ENCODE peak calls at places on chromosomes 2 and 18, in four cellular contexts. E is GM23338, H is SK-N-SH, T is MM.1S. Z is an unnamed sample.
A peak's percentile ranks its signal among the peaks of the same experiment; 100 is the strongest.

GRCh38 chr2:16273111-16273510 is 332.8 kb downstream of the MYCN start:
- DNase-seq in E (no peak), H (no peak), T (no peak), Z (no peak)

GRCh38 chr2:134199123-134199522 is 54.7 kb upstream of the MGAT5 start:
- DNase-seq in E (no peak), H (no peak), T (no peak), Z (no peak)

GRCh38 chr2:85234879-85235278 is 92.9 kb downstream of the TGOLN2 start:
- DNase-seq in E (peak; percentile 73), H (no peak), T (no peak), Z (no peak)

GRCh38 chr2:236765475-236765874 is 195.8 kb downstream of the ACKR3 start:
- DNase-seq in E (no peak), H (no peak), T (no peak), Z (no peak)

GRCh38 chr2:66069937-66070716 is 364.8 kb upstream of the MEIS1 start:
- DNase-seq in E (no peak), H (peak; percentile 55), T (no peak), Z (no peak)

GRCh38 chr18:31227497-31228229 is 65.0 kb upstream of the DSC1 start:
- DNase-seq in E (no peak), H (no peak), T (no peak), Z (no peak)

GRCh38 chr2:239374896-239375277 is 25.9 kb downstream of the HDAC4 start:
- DNase-seq in E (peak; percentile 0), H (no peak), T (no peak), Z (no peak)

GRCh38 chr2:237968048-237968862 is 1.4 kb downstream of the UBE2F start:
- DNase-seq in E (peak; percentile 41), H (peak; percentile 59), T (peak; percentile 89), Z (peak; percentile 61)

GRCh38 chr2:180761224-180761623 is 219.2 kb upstream of the UBE2E3 start:
- DNase-seq in E (peak; percentile 3), H (no peak), T (no peak), Z (peak; percentile 77)

GRCh38 chr2:46193356-46193755 is 103.9 kb upstream of the EPAS1 start:
- DNase-seq in E (no peak), H (peak; percentile 25), T (no peak), Z (no peak)

GRCh38 chr2:31997653-31998052 is 13.2 kb downstream of the MEMO1 start:
- DNase-seq in E (no peak), H (no peak), T (no peak), Z (no peak)

GRCh38 chr2:6820903-6821584 is 44.7 kb downstream of the CMPK2 start:
- DNase-seq in E (no peak), H (no peak), T (no peak), Z (no peak)

GRCh38 chr2:239895116-239895515 is 130.0 kb downstream of the NDUFA10 start:
- DNase-seq in E (no peak), H (no peak), T (no peak), Z (no peak)

GRCh38 chr2:145199052-145199451 is 679.1 kb upstream of the ZEB2 start:
- DNase-seq in E (no peak), H (no peak), T (no peak), Z (no peak)

GRCh38 chr18:79416677-79417052 is 20.9 kb downstream of the NFATC1 start:
- DNase-seq in E (no peak), H (no peak), T (no peak), Z (no peak)

GRCh38 chr2:23492941-23493340 is 108.0 kb downstream of the KLHL29 start:
- DNase-seq in E (no peak), H (no peak), T (no peak), Z (no peak)

DNA sequence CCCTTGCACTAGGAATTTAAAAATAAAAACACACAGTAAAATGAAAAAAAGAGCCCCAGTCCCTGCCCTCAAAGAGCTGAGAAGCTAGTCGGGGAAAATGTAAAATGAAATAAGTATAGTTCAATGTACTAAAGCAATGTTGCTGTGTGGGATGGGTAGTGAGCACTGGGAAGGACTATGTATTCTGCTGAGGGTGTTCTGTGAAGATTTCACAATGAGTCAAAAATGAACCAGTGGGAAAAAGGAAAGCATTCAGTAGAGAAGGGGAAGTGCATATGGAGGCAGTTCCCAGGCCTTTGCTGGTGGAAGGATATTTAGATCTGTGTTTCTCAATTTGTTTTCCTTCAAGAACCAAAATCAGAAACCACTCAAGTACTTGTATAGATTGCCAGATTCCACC is 1094.7 kb upstream of the KLHL29 start:
- DNase-seq in E (no peak), H (no peak), T (no peak), Z (no peak)
- H3K27ac ChIP-seq in E (no peak overlapping the region), H (no peak overlapping the region), T (no peak overlapping the region), Z (no peak overlapping the region)

GRCh38 chr18:37470986-37471385 is 94.6 kb downstream of the CELF4 start:
- DNase-seq in E (no peak), H (no peak), T (no peak), Z (no peak)

GRCh38 chr18:37467002-37467401 is 98.6 kb downstream of the CELF4 start:
- DNase-seq in E (no peak), H (no peak), T (no peak), Z (no peak)

GRCh38 chr18:37460616-37461015 is 105.0 kb downstream of the CELF4 start:
- DNase-seq in E (no peak), H (no peak), T (no peak), Z (no peak)

GRCh38 chr18:37464287-37464686 is 101.3 kb downstream of the CELF4 start:
- DNase-seq in E (no peak), H (peak; percentile 45), T (no peak), Z (no peak)

GRCh38 chr18:37465922-37466321 is 99.7 kb downstream of the CELF4 start:
- DNase-seq in E (no peak), H (peak; percentile 60), T (no peak), Z (no peak)
- H3F3A ChIP-seq in E (no peaks in the 10 kb centered on the region), H (no peaks in the 10 kb centered on the region), T (no peaks in the 10 kb centered on the region), Z (no peaks in the 10 kb centered on the region)

GRCh38 chr18:65601775-65602174 is 149.0 kb upstream of the CDH7 start:
- DNase-seq in E (no peak), H (no peak), T (no peak), Z (no peak)
- H3K27me3 ChIP-seq in E (peaks cover 1% of the 10 kb centered on the region), H (no peaks in the 10 kb centered on the region), T (no peaks in the 10 kb centered on the region), Z (no peaks in the 10 kb centered on the region)

DNA sequence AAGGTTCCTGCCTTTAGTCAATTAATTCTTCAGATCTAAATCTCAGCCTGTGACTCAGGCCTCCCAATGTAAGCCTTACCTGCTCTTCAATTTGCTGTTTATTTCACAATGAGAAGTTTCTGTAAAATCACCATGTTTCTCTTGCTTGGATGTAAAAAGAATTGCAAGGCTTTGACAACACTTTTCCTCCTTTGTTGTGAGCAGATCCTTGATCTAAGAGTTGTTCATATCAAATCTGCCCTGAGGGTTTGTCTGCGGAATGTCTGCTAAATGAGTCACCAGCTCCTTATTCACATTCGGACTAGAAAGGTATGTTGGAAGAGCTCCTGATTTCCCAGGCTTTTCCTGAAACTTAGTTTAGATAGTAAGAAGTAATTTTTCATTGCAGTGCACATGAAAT is 268.2 kb upstream of the TCF4 start:
- DNase-seq in E (peak; percentile 84), H (no peak), T (no peak), Z (peak; percentile 98)
- H3K27ac ChIP-seq in E (peak overlapping the region; percentile 68), H (peak overlapping the region; percentile 85), T (no peak overlapping the region), Z (peak overlapping the region; percentile 89)

GRCh38 chr2:155645771-155646170 is 686.8 kb downstream of the NR4A2 start:
- DNase-seq in E (no peak), H (no peak), T (no peak), Z (no peak)
- H3F3A ChIP-seq in E (no peaks in the 10 kb centered on the region), H (no peaks in the 10 kb centered on the region), T (no peaks in the 10 kb centered on the region), Z (no peaks in the 10 kb centered on the region)

DNA sequence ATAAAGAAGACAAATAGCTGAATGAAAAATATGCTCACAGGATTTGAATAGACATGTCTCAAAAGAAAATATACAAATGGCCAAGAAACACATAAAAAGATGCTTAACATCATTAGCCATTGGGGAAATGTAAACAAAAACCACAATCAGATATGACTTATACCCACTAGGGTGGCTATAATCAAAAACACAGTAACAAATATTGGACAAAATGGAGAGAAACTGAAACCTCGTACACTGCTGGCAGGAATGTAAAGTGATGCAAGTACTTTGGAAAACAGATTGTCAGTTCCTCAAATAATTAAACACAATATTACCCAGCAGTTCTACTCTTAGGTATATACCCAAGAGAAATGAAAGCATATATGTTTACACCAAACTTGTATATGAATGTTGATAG is 213.0 kb downstream of the PHLPP1 start:
- DNase-seq in E (no peak), H (no peak), T (no peak), Z (no peak)
- H3K27me3 ChIP-seq in E (no peaks in the 10 kb centered on the region), H (no peaks in the 10 kb centered on the region), T (no peaks in the 10 kb centered on the region), Z (no peaks in the 10 kb centered on the region)

GRCh38 chr2:8315766-8316165 is 366.1 kb upstream of the ID2 start:
- DNase-seq in E (peak; percentile 24), H (no peak), T (no peak), Z (no peak)

GRCh38 chr2:8314063-8314462 is 367.8 kb upstream of the ID2 start:
- DNase-seq in E (no peak), H (no peak), T (no peak), Z (no peak)

GRCh38 chr2:8317419-8317818 is 364.4 kb upstream of the ID2 start:
- DNase-seq in E (no peak), H (no peak), T (no peak), Z (no peak)

GRCh38 chr2:8319219-8319618 is 362.6 kb upstream of the ID2 start:
- DNase-seq in E (no peak), H (no peak), T (no peak), Z (no peak)

DNA sequence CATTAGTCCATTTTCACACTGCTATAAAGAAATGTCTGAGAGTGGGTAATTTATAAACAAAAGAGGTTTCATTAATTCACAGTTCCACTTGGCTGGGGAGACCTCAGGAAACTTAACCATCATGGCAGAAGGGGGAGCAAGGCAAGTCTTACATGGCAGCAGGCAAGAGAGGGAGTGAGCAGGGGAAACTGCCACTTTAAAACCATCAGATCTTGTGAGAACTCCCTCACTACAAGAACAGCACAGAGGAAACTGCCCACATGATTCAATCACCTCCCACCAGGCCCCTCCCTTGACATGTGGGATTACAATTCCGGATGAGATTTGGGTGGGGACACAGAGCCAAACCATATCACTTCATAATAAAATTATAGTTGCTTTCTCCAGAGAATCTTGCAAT is 365.5 kb upstream of the ID2 start:
- DNase-seq in E (no peak), H (no peak), T (no peak), Z (no peak)
- H3K27ac ChIP-seq in E (no peak overlapping the region), H (no peak overlapping the region), T (no peak overlapping the region), Z (no peak overlapping the region)

GRCh38 chr2:38871432-38871831 is 4.3 kb downstream of the DHX57 start:
- DNase-seq in E (no peak), H (no peak), T (no peak), Z (no peak)
- H3F3A ChIP-seq in E (no peaks in the 10 kb centered on the region), H (no peaks in the 10 kb centered on the region), T (no peaks in the 10 kb centered on the region), Z (peaks cover 15% of the 10 kb centered on the region)

Z was measured in PC-9.